ENCODE peak calls at places on chromosomes 7 and 10, in eight cellular contexts. B is SJSA1; J is gastrocnemius medialis; Y is esophagus squamous epithelium; L is IMR-90; F is psoas muscle; Z is CD8-positive, alpha-beta T cell; A is neuronal stem cell. C is an unnamed sample. For H3K9me3, the result is how much of the 10 kb centered on the place peaks cover.

GRCh38 chr10:99742240-99742639 is 10.2 kb downstream of the CUTC start:
- DNase-seq in Z (no peak), L (peak), F (no peak), A (no peak), B (peak), Y (no peak), J (no peak), C (no peak)

GRCh38 chr10:49133706-49134248 is at the start of gene FAM170B:
- DNase-seq in B (no peak), Y (no peak), A (no peak), J (no peak), L (no peak), Z (no peak), F (no peak), C (no peak)

GRCh38 chr10:101653536-101653935 is 41.4 kb downstream of the FBXW4 start:
- DNase-seq in Y (no peak), Z (no peak), L (no peak), A (no peak), J (no peak), F (no peak), B (no peak), C (no peak)

GRCh38 chr10:30454744-30455498 is 20.9 kb downstream of the MAP3K8 start:
- DNase-seq in J (no peak), Y (no peak), F (no peak), L (peak), Z (no peak), B (no peak), A (no peak), C (no peak)

GRCh38 chr7:96407427-96407826 is 85.5 kb upstream of the SLC25A13 start:
- DNase-seq in L (peak), Z (no peak), Y (no peak), B (no peak), F (no peak), J (no peak), A (no peak), C (no peak)

GRCh38 chr10:132515811-132516726 is 21.5 kb upstream of the INPP5A start:
- DNase-seq in F (no peak), B (no peak), J (no peak), Z (no peak), Y (no peak), A (no peak), L (no peak), C (no peak)

GRCh38 chr10:122855745-122856144 is 10.1 kb upstream of the CUZD1 start:
- DNase-seq in A (no peak), Y (no peak), L (peak), Z (no peak), F (no peak), J (no peak), B (no peak), C (no peak)

GRCh38 chr7:2116086-2116810 is 116.5 kb downstream of the MAD1L1 start:
- DNase-seq in Y (no peak), B (no peak), J (peak), A (no peak), F (peak), L (peak), Z (no peak), C (no peak)

GRCh38 chr10:71713135-71714040 is 6.2 kb downstream of the C10orf105 start:
- DNase-seq in A (no peak), F (peak), J (peak), B (peak), L (peak), Z (no peak), Y (no peak), C (no peak)

GRCh38 chr7:36999851-37000480 is 275.7 kb upstream of the AOAH start:
- DNase-seq in Y (no peak), L (no peak), A (no peak), F (no peak), J (no peak), B (no peak), Z (no peak), C (no peak)

GRCh38 chr10:70932415-70933196 is 44.2 kb upstream of the PCBD1 start:
- DNase-seq in J (no peak), A (no peak), F (no peak), Z (no peak), B (no peak), L (no peak), Y (no peak), C (no peak)

GRCh38 chr10:5497289-5497688 is 2.1 kb downstream of the CALML5 start:
- DNase-seq in B (no peak), F (no peak), Y (no peak), J (no peak), Z (no peak), A (no peak), L (no peak), C (no peak)

GRCh38 chr10:5499493-5499800 is at the start of gene CALML5:
- DNase-seq in J (no peak), Z (no peak), F (no peak), L (no peak), Y (no peak), A (no peak), B (no peak), C (no peak)

GRCh38 chr10:5498791-5499492 is 428 bp downstream of the CALML5 start:
- DNase-seq in F (no peak), L (no peak), Y (no peak), A (no peak), J (no peak), Z (no peak), B (no peak), C (no peak)

GRCh38 chr10:5496261-5497250 is 2.8 kb downstream of the CALML5 start:
- DNase-seq in Z (no peak), F (no peak), A (no peak), L (no peak), J (no peak), B (no peak), Y (no peak), C (no peak)

DNA sequence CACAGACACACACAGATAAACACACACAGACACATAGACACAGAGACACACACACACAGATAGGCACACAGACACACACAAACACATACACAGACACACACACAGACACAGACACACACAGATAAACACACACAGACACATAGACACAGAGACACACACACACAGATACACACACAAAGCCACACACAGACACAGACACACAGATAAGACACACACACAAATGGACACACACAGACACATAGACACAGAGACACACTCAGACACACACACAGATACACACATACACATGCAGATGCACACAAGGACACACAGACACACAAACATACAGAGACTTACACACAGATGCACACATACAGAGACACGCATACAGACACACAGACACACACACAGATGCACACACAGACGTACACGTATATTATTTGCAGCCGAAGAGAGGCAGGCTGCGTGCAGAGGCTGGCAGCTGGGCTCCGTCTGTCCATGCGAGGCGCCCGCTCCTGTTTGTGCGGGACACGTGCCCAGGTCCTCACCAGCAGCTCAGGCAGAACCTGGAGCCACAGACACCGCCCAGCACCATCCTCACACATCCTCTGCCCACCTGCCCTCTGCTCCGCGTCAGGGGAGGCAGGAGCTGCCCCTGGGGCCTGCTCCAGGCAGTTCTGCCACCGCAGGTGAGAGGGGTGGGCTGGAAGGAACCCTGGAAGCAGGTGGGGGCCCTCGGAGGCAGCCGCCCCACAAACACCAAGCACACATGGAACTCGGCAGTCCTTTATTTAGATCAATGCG is 1.2 kb downstream of the CALML5 start:
- DNase-seq in Z (no peak), Y (no peak), A (no peak), J (no peak), L (no peak), F (no peak), B (no peak), C (no peak)
- H3K27ac ChIP-seq in Z (no peak), Y (no peak), A (no peak), J (no peak), L (no peak), F (no peak), B (no peak), C (no peak)

GRCh38 chr7:157808042-157808441 is 471.2 kb downstream of the DNAJB6 start:
- DNase-seq in F (no peak), A (no peak), L (no peak), B (no peak), J (no peak), Z (no peak), Y (no peak), C (no peak)
- H3K9me3 ChIP-seq in F (under half), A (under half), L (half or more), B (under half), J (under half), Z (under half), Y (under half), C (under half)

GRCh38 chr7:105877736-105878135 is 1.3 kb upstream of the ATXN7L1 start:
- DNase-seq in F (no peak), A (no peak), B (no peak), Z (no peak), J (no peak), Y (no peak), L (no peak), C (no peak)
- H3K4me3 ChIP-seq in F (peak), A (peak), B (no peak), Z (no peak), J (peak), Y (peak), L (peak), C (peak)

GRCh38 chr10:74044419-74044818 is 46.5 kb downstream of the VCL start:
- DNase-seq in J (no peak), Z (no peak), A (no peak), B (no peak), F (no peak), Y (no peak), L (no peak), C (no peak)
- H3K27ac ChIP-seq in J (peak), Z (no peak), A (no peak), B (no peak), F (peak), Y (no peak), L (no peak), C (no peak)

GRCh38 chr7:63040966-63041610 is 957.6 kb upstream of the ZNF722 start:
- DNase-seq in B (no peak), J (no peak), L (no peak), Z (peak), F (no peak), Y (no peak), A (no peak), C (no peak)

GRCh38 chr7:63040336-63040735 is 958.3 kb upstream of the ZNF722 start:
- DNase-seq in Z (peak), Y (no peak), A (no peak), B (no peak), J (no peak), L (no peak), F (no peak), C (no peak)

GRCh38 chr7:63039882-63040281 is 958.8 kb upstream of the ZNF722 start:
- DNase-seq in Z (peak), B (no peak), F (no peak), J (no peak), A (no peak), L (no peak), Y (no peak), C (no peak)

GRCh38 chr7:63037242-63037641 is 961.4 kb upstream of the ZNF722 start:
- DNase-seq in J (no peak), B (no peak), Y (no peak), L (no peak), Z (no peak), A (no peak), F (no peak), C (no peak)

GRCh38 chr7:63038987-63039386 is 959.7 kb upstream of the ZNF722 start:
- DNase-seq in B (no peak), Z (no peak), Y (no peak), F (no peak), J (no peak), L (no peak), A (no peak), C (no peak)
- H3K9me3 ChIP-seq in B (under half), Z (under half), Y (half or more), F (under half), J (under half), L (half or more), A (under half), C (under half)

GRCh38 chr7:74372060-74372408 is 81.7 kb upstream of the GTF2IRD1 start:
- DNase-seq in B (no peak), A (no peak), Z (no peak), F (no peak), L (no peak), Y (no peak), J (no peak), C (no peak)
- H3K4me3 ChIP-seq in B (no peak), A (no peak), Z (no peak), F (no peak), L (no peak), Y (no peak), J (no peak), C (peak)

GRCh38 chr7:124758327-124758726 is 7.3 kb downstream of the GPR37 start:
- DNase-seq in A (no peak), Z (no peak), B (no peak), J (no peak), F (no peak), Y (no peak), L (peak), C (no peak)
- H3K27ac ChIP-seq in A (no peak), Z (no peak), B (no peak), J (no peak), F (no peak), Y (no peak), L (no peak), C (no peak)

C was measured in SK-N-MC.